ENCODE peak calls at places on chromosomes 6 and 20, in four cellular contexts. H, L, U and D are unnamed samples.

GRCh38 chr6:107736713-107737396 is 87.3 kb downstream of the SCML4 start:
- DNase-seq in H (no peak), L (no peak), U (no peak), D (no peak)

GRCh38 chr6:35948725-35949124 is 27.8 kb upstream of the SRPK1 start:
- DNase-seq in H (peak; percentile 40), L (no peak), U (peak; percentile 31), D (no peak)

GRCh38 chr6:13009031-13009430 is 292.5 kb downstream of the PHACTR1 start:
- DNase-seq in H (no peak), L (no peak), U (no peak), D (no peak)

GRCh38 chr6:42411431-42411830 is 40.3 kb downstream of the TRERF1 start:
- DNase-seq in H (no peak), L (no peak), U (no peak), D (no peak)

GRCh38 chr6:25637946-25638345 is 14.1 kb upstream of the SCGN start:
- DNase-seq in H (no peak), L (no peak), U (peak; percentile 26), D (no peak)

GRCh38 chr20:717817-718216 is 42.2 kb upstream of the SCRT2 start:
- DNase-seq in H (no peak), L (no peak), U (no peak), D (no peak)

GRCh38 chr6:5728726-5729434 is 277.8 kb downstream of the NRN1 start:
- DNase-seq in H (no peak), L (no peak), U (no peak), D (peak; percentile 78)

GRCh38 chr6:20411544-20411943 is 9.9 kb downstream of the E2F3 start:
- DNase-seq in H (no peak), L (no peak), U (no peak), D (no peak)

GRCh38 chr20:19888269-19888669 is 128.9 kb upstream of the NAA20 start:
- DNase-seq in H (no peak), L (no peak), U (no peak), D (no peak)

GRCh38 chr6:166595061-166595780 is 8.7 kb upstream of the RAMACL start:
- DNase-seq in H (no peak), L (no peak), U (no peak), D (peak; percentile 94)

GRCh38 chr6:31585531-31585930 is 546 bp upstream of the LST1 start:
- DNase-seq in H (peak; percentile 26), L (no peak), U (peak; percentile 53), D (no peak)

GRCh38 chr6:41818271-41819054 is 31.0 kb downstream of the TOMM6 start:
- DNase-seq in H (no peak), L (no peak), U (no peak), D (no peak)

GRCh38 chr6:105067329-105067728 is 110.4 kb downstream of the LIN28B start:
- DNase-seq in H (no peak), L (no peak), U (no peak), D (no peak)

GRCh38 chr6:159966981-159967380 is 1.9 kb upstream of the IGF2R start:
- DNase-seq in H (no peak), L (no peak), U (no peak), D (no peak)

GRCh38 chr6:90294614-90294988 is 2.0 kb downstream of the BACH2 start:
- DNase-seq in H (no peak), L (no peak), U (peak; percentile 63), D (no peak)

GRCh38 chr6:118810420-118811027 is 83.4 kb upstream of the ASF1A start:
- DNase-seq in H (no peak), L (no peak), U (no peak), D (no peak)

GRCh38 chr20:6142348-6142993 is 19.6 kb upstream of the FERMT1 start:
- DNase-seq in H (peak; percentile 60), L (no peak), U (peak; percentile 66), D (peak; percentile 70)

GRCh38 chr20:50523552-50524167 is 13.5 kb downstream of the PTPN1 start:
- DNase-seq in H (no peak), L (no peak), U (no peak), D (no peak)

GRCh38 chr6:124517339-124517738 is 444.9 kb upstream of the RNF217 start:
- DNase-seq in H (no peak), L (no peak), U (peak; percentile 19), D (no peak)

GRCh38 chr6:125571207-125571740 is 178.2 kb upstream of the HEY2 start:
- DNase-seq in H (no peak), L (no peak), U (no peak), D (no peak)

GRCh38 chr6:30828027-30828962 is 56.0 kb upstream of the DDR1 start:
- DNase-seq in H (no peak), L (peak; percentile 85), U (peak; percentile 85), D (peak; percentile 84)

GRCh38 chr6:94510877-94511276 is 1066.5 kb upstream of the MANEA start:
- DNase-seq in H (no peak), L (no peak), U (no peak), D (no peak)

GRCh38 chr6:30465582-30466306 is 23.6 kb upstream of the HLA-E start:
- DNase-seq in H (no peak), L (no peak), U (no peak), D (no peak)

GRCh38 chr6:51792273-51793030 is 295.0 kb downstream of the PKHD1 start:
- DNase-seq in H (no peak), L (no peak), U (no peak), D (no peak)

GRCh38 chr20:62880935-62881661 is 19.5 kb upstream of the TCFL5 start:
- DNase-seq in H (no peak), L (no peak), U (no peak), D (no peak)

GRCh38 chr6:106927531-106928398 is 46.8 kb downstream of the CD24 start:
- DNase-seq in H (no peak), L (no peak), U (peak; percentile 87), D (peak; percentile 22)

GRCh38 chr6:37168809-37169457 is 1.0 kb upstream of the PIM1 start:
- DNase-seq in H (no peak), L (peak; percentile 68), U (no peak), D (no peak)

GRCh38 chr6:150695652-150696051 is 96.0 kb downstream of the PLEKHG1 start:
- DNase-seq in H (no peak), L (no peak), U (no peak), D (no peak)

GRCh38 chr6:83252717-83253116 is 59.6 kb downstream of the RWDD2A start:
- DNase-seq in H (no peak), L (no peak), U (no peak), D (peak; percentile 72)

GRCh38 chr6:136757150-136757549 is 35.1 kb downstream of the MAP3K5 start:
- DNase-seq in H (no peak), L (peak; percentile 42), U (no peak), D (peak; percentile 38)

GRCh38 chr6:9710574-9710973 is 704.3 kb downstream of the TFAP2A start:
- DNase-seq in H (no peak), L (no peak), U (no peak), D (no peak)

GRCh38 chr6:138814179-138814834 is 18.4 kb downstream of the ECT2L start:
- DNase-seq in H (no peak), L (no peak), U (no peak), D (no peak)

GRCh38 chr6:15264412-15264811 is 18.5 kb downstream of the JARID2 start:
- DNase-seq in H (no peak), L (no peak), U (no peak), D (no peak)
- H3K4me1 ChIP-seq in H (peaks cover 3% of the 10 kb centered on the region), L (peaks cover 20% of the 10 kb centered on the region), U (peaks cover 60% of the 10 kb centered on the region), D (peaks cover 29% of the 10 kb centered on the region)

DNA sequence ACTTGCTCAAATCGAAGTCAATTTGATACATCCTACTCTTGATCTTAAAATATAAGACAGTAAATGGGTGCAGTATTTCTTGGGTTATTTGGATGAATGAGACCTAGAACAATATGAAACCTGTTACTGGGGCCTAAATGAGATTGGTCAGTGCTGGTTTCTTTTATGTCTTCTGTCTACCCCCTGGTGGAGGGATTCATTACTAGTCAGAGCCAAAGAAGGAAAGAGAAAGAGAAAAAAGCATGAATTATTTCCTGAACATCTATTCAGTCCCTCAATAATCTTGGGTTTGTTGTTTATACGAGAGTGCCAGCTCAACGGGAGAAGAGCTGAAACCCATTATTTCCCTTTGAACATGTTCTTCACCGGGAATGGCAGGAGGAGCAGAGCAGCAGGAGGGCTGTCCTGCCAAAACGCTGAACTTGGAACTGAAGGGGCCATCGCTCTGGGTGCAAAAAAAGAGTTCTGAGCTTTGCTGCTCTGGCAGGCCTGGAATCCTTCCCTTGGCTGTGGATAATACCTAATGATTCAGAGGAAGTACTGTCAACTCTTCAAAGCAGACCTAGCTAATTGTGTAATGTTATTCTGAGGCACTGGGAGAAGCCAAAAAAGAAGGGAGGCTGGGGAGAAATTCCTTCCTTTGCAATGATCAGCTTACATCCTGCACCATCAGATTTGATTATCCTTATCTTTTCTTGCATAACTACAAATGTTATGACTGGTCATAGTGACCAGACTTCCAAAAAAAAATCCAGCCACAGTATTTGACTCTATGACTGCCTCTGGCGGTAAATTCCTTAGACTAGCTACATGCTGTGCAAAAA is 72.0 kb downstream of the BLOC1S5 start:
- DNase-seq in H (peak; percentile 24), L (peak; percentile 51), U (peak; percentile 33), D (peak; percentile 70)
- H3K4me3 ChIP-seq in H (no peak overlapping the region), L (no peak overlapping the region), U (no peak overlapping the region), D (no peak overlapping the region)

GRCh38 chr6:98834060-98835031 is at the start of gene POU3F2:
- DNase-seq in H (no peak), L (peak; percentile 56), U (peak; percentile 99), D (peak; percentile 61)
- TF ChIP-seq EZH2 in H (no peak), L (no peak), U (no peak), D (no peak)

GRCh38 chr6:15265787-15266186 is 19.9 kb downstream of the JARID2 start:
- DNase-seq in H (no peak), L (no peak), U (no peak), D (no peak)
- H3K4me1 ChIP-seq in H (peaks cover 14% of the 10 kb centered on the region), L (peaks cover 10% of the 10 kb centered on the region), U (peaks cover 59% of the 10 kb centered on the region), D (peaks cover 26% of the 10 kb centered on the region)

GRCh38 chr6:154474636-154475428 is 35.7 kb downstream of the CNKSR3 start:
- DNase-seq in H (peak; percentile 7), L (peak; percentile 41), U (no peak), D (peak; percentile 88)
- H3K4me3 ChIP-seq in H (no peak overlapping the region), L (no peak overlapping the region), U (no peak overlapping the region), D (no peak overlapping the region)

DNA sequence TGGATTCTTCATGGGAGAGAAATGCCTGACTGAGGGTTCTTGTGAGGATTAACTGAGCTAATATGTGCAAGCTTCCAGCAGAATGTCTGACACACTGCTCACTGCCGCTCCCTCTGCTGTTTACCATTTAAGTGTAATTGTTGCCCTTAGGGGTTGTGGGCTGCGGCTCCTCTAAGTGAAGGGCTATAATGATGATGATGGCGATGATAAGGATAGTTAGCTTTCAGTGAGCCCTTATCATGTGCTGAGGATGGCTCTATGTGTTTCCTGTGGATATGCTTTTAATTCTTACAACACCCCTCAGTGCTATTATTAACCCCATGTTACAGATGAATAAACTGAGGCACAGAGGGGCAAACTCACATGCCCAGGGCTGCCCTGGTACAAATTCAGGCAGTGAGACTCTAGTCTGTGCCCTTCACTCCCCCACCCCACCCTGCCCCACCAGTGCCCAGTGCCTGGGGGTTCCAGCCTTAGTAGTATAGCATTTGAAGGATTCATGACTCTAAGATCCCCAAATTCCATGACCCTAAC is 33.4 kb downstream of the TGM2 start:
- DNase-seq in H (no peak), L (peak; percentile 81), U (no peak), D (no peak)
- TF ChIP-seq EZH2 in H (no peak), L (no peak), U (no peak), D (no peak)